ENCODE peak calls at places on chromosomes 2 and 18, in six cellular contexts. H is activated CD8-positive, alpha-beta T cell treated with anti-CD3 and anti-CD28 coated beads for 36 hours; S is body of pancreas; K is foreskin fibroblast; J is fibroblast of lung; C is nephron progenitor cell. A is an unnamed sample.

GRCh38 chr2:197615033-197615652 is 60.2 kb downstream of the RFTN2 start:
- DNase-seq in H (no peak), S (no peak), K (no peak), J (no peak), C (no peak), A (no peak)

GRCh38 chr2:205073433-205074020 is 528.3 kb downstream of the PARD3B start:
- DNase-seq in H (no peak), S (no peak), K (no peak), J (peak), C (no peak), A (no peak)

GRCh38 chr18:8480506-8481328 is 128.5 kb upstream of the RAB12 start:
- DNase-seq in H (no peak), S (peak), K (peak), J (peak), C (peak), A (no peak)

GRCh38 chr2:62785216-62785615 is 79.7 kb downstream of the EHBP1 start:
- DNase-seq in H (no peak), S (no peak), K (peak), J (peak), C (no peak), A (peak)

GRCh38 chr2:217766356-217766755 is 236.4 kb downstream of the TNS1 start:
- DNase-seq in H (no peak), S (no peak), K (no peak), J (no peak), C (no peak), A (no peak)

GRCh38 chr2:22970284-22970975 is 414.5 kb upstream of the KLHL29 start:
- DNase-seq in H (no peak), S (no peak), K (no peak), J (no peak), C (no peak), A (no peak)

GRCh38 chr2:126849486-126849885 is 49.2 kb upstream of the TEX51 start:
- DNase-seq in H (no peak), S (no peak), K (no peak), J (no peak), C (no peak), A (no peak)

GRCh38 chr2:7694066-7695000 is 777.1 kb downstream of the RNF144A start:
- DNase-seq in H (peak), S (no peak), K (no peak), J (no peak), C (no peak), A (no peak)

GRCh38 chr2:45649855-45650806 is 1.3 kb upstream of the PRKCE start:
- DNase-seq in H (peak), S (peak), K (peak), J (peak), C (peak), A (peak)

GRCh38 chr2:191206613-191207471 is 38.4 kb upstream of the MYO1B start:
- DNase-seq in H (peak), S (no peak), K (peak), J (no peak), C (no peak), A (no peak)

GRCh38 chr18:35322486-35323258 is 21.5 kb downstream of the ZNF24 start:
- DNase-seq in H (no peak), S (no peak), K (peak), J (no peak), C (no peak), A (no peak)

GRCh38 chr18:59079264-59079972 is 60.3 kb upstream of the SEC11C start:
- DNase-seq in H (no peak), S (no peak), K (no peak), J (no peak), C (no peak), A (no peak)

GRCh38 chr2:42854207-42854818 is 61.9 kb upstream of the HAAO start:
- DNase-seq in H (no peak), S (peak), K (peak), J (peak), C (peak), A (no peak)

GRCh38 chr2:136131484-136131960 is 13.6 kb upstream of the CXCR4 start:
- DNase-seq in H (peak), S (no peak), K (no peak), J (no peak), C (no peak), A (no peak)

GRCh38 chr18:23276456-23276855 is 141.2 kb downstream of the CABLES1 start:
- DNase-seq in H (no peak), S (no peak), K (peak), J (no peak), C (no peak), A (no peak)
- TF ChIP-seq CTCF in H (no peak), S (no peak), K (no peak), J (no peak), C (no peak), A (no peak)

DNA sequence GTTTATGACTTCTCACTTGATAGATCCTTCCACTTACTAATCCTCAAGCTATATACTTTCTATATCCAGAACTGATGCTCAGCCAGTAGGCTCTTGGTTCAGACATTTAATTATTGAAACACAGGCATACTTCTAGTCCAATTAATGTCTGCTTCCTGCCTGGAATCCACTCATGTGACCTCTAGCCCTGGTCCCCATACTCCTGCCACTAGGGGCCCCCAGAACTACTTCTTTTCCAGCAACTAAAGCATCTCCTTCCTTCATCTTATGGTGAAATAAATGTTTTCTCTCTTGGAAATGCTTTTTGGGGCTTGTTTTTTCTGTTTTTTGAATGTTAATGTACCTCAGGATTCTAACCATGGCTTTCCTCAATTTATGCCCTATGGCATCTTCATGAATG is 527.6 kb downstream of the SATB2 start:
- DNase-seq in H (no peak), S (no peak), K (peak), J (no peak), C (no peak), A (no peak)
- TF ChIP-seq CTCF in H (no peak), S (no peak), K (peak), J (peak), C (no peak), A (no peak)

GRCh38 chr18:48542513-48543181 is 3.8 kb downstream of the CTIF start:
- DNase-seq in H (peak), S (peak), K (no peak), J (no peak), C (no peak), A (no peak)
- TF ChIP-seq CTCF in H (no peak), S (no peak), K (no peak), J (no peak), C (no peak), A (no peak)

GRCh38 chr18:70075906-70076305 is 128.2 kb upstream of the CD226 start:
- DNase-seq in H (no peak), S (no peak), K (peak), J (peak), C (no peak), A (no peak)
- TF ChIP-seq CTCF in H (no peak), S (no peak), K (no peak), J (no peak), C (no peak), A (no peak)

A was measured in GM13977.